ENCODE peak calls at places on chromosomes 12 and 14, in five cellular contexts. One of them, this sample, is unnamed.

GRCh38 chr12:45458854-45459807 is 243.2 kb downstream of the ANO6 start:
- DNase-seq in epithelial cell of esophagus: peak
- DNase-seq in colonic mucosa: no peak
- DNase-seq in left colon: no peak
- DNase-seq in hypothalamus: no peak
- DNase-seq in this sample: no peak

GRCh38 chr12:74685385-74685784 is 147.8 kb downstream of the ATXN7L3B start:
- DNase-seq in colonic mucosa: no peak
- DNase-seq in epithelial cell of esophagus: no peak
- DNase-seq in left colon: no peak
- DNase-seq in hypothalamus: no peak
- DNase-seq in this sample: no peak

GRCh38 chr14:93986972-93987371 is 10.1 kb upstream of the CCDC197 start:
- DNase-seq in epithelial cell of esophagus: no peak
- DNase-seq in left colon: no peak
- DNase-seq in hypothalamus: no peak
- DNase-seq in colonic mucosa: no peak
- DNase-seq in this sample: no peak

GRCh38 chr14:68380304-68380840 is 412.5 kb downstream of the ZFP36L1 start:
- DNase-seq in epithelial cell of esophagus: no peak
- DNase-seq in hypothalamus: no peak
- DNase-seq in left colon: no peak
- DNase-seq in colonic mucosa: no peak
- DNase-seq in this sample: no peak

GRCh38 chr14:61107148-61107641 is 126.2 kb downstream of the SLC38A6 start:
- DNase-seq in epithelial cell of esophagus: no peak
- DNase-seq in left colon: no peak
- DNase-seq in colonic mucosa: peak
- DNase-seq in hypothalamus: no peak
- DNase-seq in this sample: no peak

GRCh38 chr14:75724414-75725204 is 63.6 kb downstream of the TTLL5 start:
- DNase-seq in colonic mucosa: no peak
- DNase-seq in hypothalamus: no peak
- DNase-seq in epithelial cell of esophagus: no peak
- DNase-seq in left colon: no peak
- DNase-seq in this sample: no peak

GRCh38 chr12:95681210-95681765 is 109.3 kb downstream of the NTN4 start:
- DNase-seq in epithelial cell of esophagus: no peak
- DNase-seq in left colon: peak
- DNase-seq in colonic mucosa: peak
- DNase-seq in hypothalamus: no peak
- DNase-seq in this sample: no peak

GRCh38 chr12:94271351-94271750 is 123.0 kb downstream of the PLXNC1 start:
- DNase-seq in hypothalamus: no peak
- DNase-seq in left colon: no peak
- DNase-seq in colonic mucosa: no peak
- DNase-seq in epithelial cell of esophagus: no peak
- DNase-seq in this sample: no peak

GRCh38 chr14:100772607-100773165 is 46.0 kb downstream of the DLK1 start:
- DNase-seq in epithelial cell of esophagus: no peak
- DNase-seq in left colon: peak
- DNase-seq in colonic mucosa: no peak
- DNase-seq in hypothalamus: no peak
- DNase-seq in this sample: no peak

GRCh38 chr12:22672951-22673350 is 48.0 kb downstream of the ETNK1 start:
- DNase-seq in epithelial cell of esophagus: no peak
- DNase-seq in left colon: no peak
- DNase-seq in colonic mucosa: no peak
- DNase-seq in hypothalamus: no peak
- DNase-seq in this sample: no peak

GRCh38 chr12:15527201-15527782 is 205.0 kb downstream of the PTPRO start:
- DNase-seq in hypothalamus: no peak
- DNase-seq in left colon: no peak
- DNase-seq in epithelial cell of esophagus: peak
- DNase-seq in colonic mucosa: peak
- DNase-seq in this sample: no peak

GRCh38 chr14:72775923-72776554 is 117.9 kb downstream of the DPF3 start:
- DNase-seq in hypothalamus: no peak
- DNase-seq in epithelial cell of esophagus: no peak
- DNase-seq in colonic mucosa: peak
- DNase-seq in left colon: no peak
- DNase-seq in this sample: no peak

GRCh38 chr12:94875525-94875924 is 128.0 kb downstream of the NDUFA12 start:
- DNase-seq in colonic mucosa: no peak
- DNase-seq in epithelial cell of esophagus: peak
- DNase-seq in hypothalamus: no peak
- DNase-seq in left colon: no peak
- DNase-seq in this sample: peak

This sample was measured in COR-L47.